ENCODE peak calls at places on chromosomes 4 and X, in eight cellular contexts. One of them, this sample, is unnamed.

GRCh38 chr4:55993994-55994657 is 45.4 kb downstream of the CEP135 start:
- DNase-seq in CD4-positive, alpha-beta T cell: no peak
- DNase-seq in foreskin fibroblast: no peak
- DNase-seq in NCI-H2029 treated with DMSO at 0.1 percent for 48 hours: no peak
- DNase-seq in A172: no peak
- DNase-seq in thyroid gland: no peak
- DNase-seq in HL-60: no peak
- DNase-seq in fibroblast of the aortic adventitia: no peak
- DNase-seq in this sample: no peak

GRCh38 chr4:632391-632790 is 7.0 kb downstream of the PDE6B start:
- DNase-seq in foreskin fibroblast: no peak
- DNase-seq in thyroid gland: no peak
- DNase-seq in NCI-H2029 treated with DMSO at 0.1 percent for 48 hours: no peak
- DNase-seq in CD4-positive, alpha-beta T cell: no peak
- DNase-seq in HL-60: no peak
- DNase-seq in A172: no peak
- DNase-seq in fibroblast of the aortic adventitia: no peak
- DNase-seq in this sample: no peak

GRCh38 chrX:25737540-25737939 is 400.6 kb upstream of the MAGEB18 start:
- DNase-seq in foreskin fibroblast: peak; percentile 1
- DNase-seq in HL-60: no peak
- DNase-seq in thyroid gland: no peak
- DNase-seq in fibroblast of the aortic adventitia: peak; percentile 48
- DNase-seq in CD4-positive, alpha-beta T cell: no peak
- DNase-seq in NCI-H2029 treated with DMSO at 0.1 percent for 48 hours: no peak
- DNase-seq in A172: peak; percentile 77
- DNase-seq in this sample: no peak

GRCh38 chr4:122823476-122823875 is 3.2 kb upstream of the FGF2 start:
- DNase-seq in HL-60: no peak
- DNase-seq in NCI-H2029 treated with DMSO at 0.1 percent for 48 hours: no peak
- DNase-seq in CD4-positive, alpha-beta T cell: no peak
- DNase-seq in thyroid gland: no peak
- DNase-seq in fibroblast of the aortic adventitia: no peak
- DNase-seq in A172: no peak
- DNase-seq in foreskin fibroblast: no peak
- DNase-seq in this sample: no peak

GRCh38 chrX:130110379-130111219 is at the start of gene ELF4:
- DNase-seq in foreskin fibroblast: peak; percentile 78
- DNase-seq in NCI-H2029 treated with DMSO at 0.1 percent for 48 hours: no peak
- DNase-seq in fibroblast of the aortic adventitia: peak; percentile 57
- DNase-seq in CD4-positive, alpha-beta T cell: peak; percentile 49
- DNase-seq in HL-60: peak; percentile 52
- DNase-seq in A172: no peak
- DNase-seq in thyroid gland: peak; percentile 43
- DNase-seq in this sample: peak; percentile 57

GRCh38 chr4:88765729-88766128 is 68.1 kb upstream of the NAP1L5 start:
- DNase-seq in A172: peak; percentile 86
- DNase-seq in NCI-H2029 treated with DMSO at 0.1 percent for 48 hours: no peak
- DNase-seq in thyroid gland: peak; percentile 83
- DNase-seq in fibroblast of the aortic adventitia: peak; percentile 83
- DNase-seq in foreskin fibroblast: peak; percentile 90
- DNase-seq in HL-60: no peak
- DNase-seq in CD4-positive, alpha-beta T cell: no peak
- DNase-seq in this sample: no peak

GRCh38 chrX:153554519-153555167 is 37.2 kb downstream of the ATP2B3 start:
- DNase-seq in CD4-positive, alpha-beta T cell: peak; percentile 48
- DNase-seq in fibroblast of the aortic adventitia: peak; percentile 51
- DNase-seq in thyroid gland: peak; percentile 58
- DNase-seq in NCI-H2029 treated with DMSO at 0.1 percent for 48 hours: peak; percentile 17
- DNase-seq in foreskin fibroblast: peak; percentile 73
- DNase-seq in HL-60: peak; percentile 68
- DNase-seq in A172: peak; percentile 46
- DNase-seq in this sample: peak; percentile 70

GRCh38 chr4:153518637-153519384 is 52.7 kb downstream of the TMEM131L start:
- DNase-seq in CD4-positive, alpha-beta T cell: no peak
- DNase-seq in HL-60: no peak
- DNase-seq in NCI-H2029 treated with DMSO at 0.1 percent for 48 hours: no peak
- DNase-seq in foreskin fibroblast: no peak
- DNase-seq in thyroid gland: no peak
- DNase-seq in A172: no peak
- DNase-seq in fibroblast of the aortic adventitia: peak; percentile 32
- DNase-seq in this sample: no peak

GRCh38 chr4:122221322-122221721 is 69.2 kb downstream of the BLTP1 start:
- DNase-seq in HL-60: no peak
- DNase-seq in fibroblast of the aortic adventitia: no peak
- DNase-seq in NCI-H2029 treated with DMSO at 0.1 percent for 48 hours: no peak
- DNase-seq in A172: no peak
- DNase-seq in foreskin fibroblast: no peak
- DNase-seq in thyroid gland: no peak
- DNase-seq in CD4-positive, alpha-beta T cell: no peak
- DNase-seq in this sample: no peak

GRCh38 chr4:141350122-141350904 is 129.6 kb downstream of the ZNF330 start:
- DNase-seq in foreskin fibroblast: peak; percentile 76
- DNase-seq in CD4-positive, alpha-beta T cell: no peak
- DNase-seq in thyroid gland: no peak
- DNase-seq in A172: peak; percentile 94
- DNase-seq in NCI-H2029 treated with DMSO at 0.1 percent for 48 hours: peak; percentile 12
- DNase-seq in fibroblast of the aortic adventitia: peak; percentile 86
- DNase-seq in HL-60: no peak
- DNase-seq in this sample: no peak

GRCh38 chrX:71996826-71997225 is 86.2 kb downstream of the NHSL2 start:
- DNase-seq in fibroblast of the aortic adventitia: peak; percentile 79
- DNase-seq in A172: no peak
- DNase-seq in HL-60: no peak
- DNase-seq in foreskin fibroblast: peak; percentile 44
- DNase-seq in CD4-positive, alpha-beta T cell: no peak
- DNase-seq in NCI-H2029 treated with DMSO at 0.1 percent for 48 hours: no peak
- DNase-seq in thyroid gland: no peak
- DNase-seq in this sample: no peak

GRCh38 chr4:162282711-162283110 is 118.9 kb upstream of the FSTL5 start:
- DNase-seq in foreskin fibroblast: no peak
- DNase-seq in fibroblast of the aortic adventitia: no peak
- DNase-seq in thyroid gland: no peak
- DNase-seq in NCI-H2029 treated with DMSO at 0.1 percent for 48 hours: no peak
- DNase-seq in HL-60: no peak
- DNase-seq in A172: no peak
- DNase-seq in CD4-positive, alpha-beta T cell: no peak
- DNase-seq in this sample: no peak

GRCh38 chr4:37827030-37827705 is 682 bp downstream of the PGM2 start:
- DNase-seq in CD4-positive, alpha-beta T cell: no peak
- DNase-seq in HL-60: no peak
- DNase-seq in foreskin fibroblast: peak; percentile 63
- DNase-seq in NCI-H2029 treated with DMSO at 0.1 percent for 48 hours: no peak
- DNase-seq in thyroid gland: peak; percentile 17
- DNase-seq in A172: peak; percentile 29
- DNase-seq in fibroblast of the aortic adventitia: peak; percentile 41
- DNase-seq in this sample: peak; percentile 25

GRCh38 chr4:57193996-57194675 is 84.0 kb upstream of the IGFBP7 start:
- DNase-seq in thyroid gland: no peak
- DNase-seq in foreskin fibroblast: no peak
- DNase-seq in NCI-H2029 treated with DMSO at 0.1 percent for 48 hours: no peak
- DNase-seq in CD4-positive, alpha-beta T cell: no peak
- DNase-seq in A172: no peak
- DNase-seq in fibroblast of the aortic adventitia: no peak
- DNase-seq in HL-60: no peak
- DNase-seq in this sample: no peak

GRCh38 chrX:109889289-109890006 is 113.5 kb upstream of the TMEM164 start:
- DNase-seq in A172: no peak
- DNase-seq in thyroid gland: no peak
- DNase-seq in HL-60: peak; percentile 86
- DNase-seq in foreskin fibroblast: peak; percentile 69
- DNase-seq in CD4-positive, alpha-beta T cell: no peak
- DNase-seq in NCI-H2029 treated with DMSO at 0.1 percent for 48 hours: no peak
- DNase-seq in fibroblast of the aortic adventitia: peak; percentile 42
- DNase-seq in this sample: no peak

GRCh38 chr4:98950925-98951324 is 22.0 kb upstream of the EIF4E start:
- DNase-seq in fibroblast of the aortic adventitia: peak; percentile 24
- DNase-seq in HL-60: no peak
- DNase-seq in A172: no peak
- DNase-seq in CD4-positive, alpha-beta T cell: no peak
- DNase-seq in NCI-H2029 treated with DMSO at 0.1 percent for 48 hours: no peak
- DNase-seq in thyroid gland: no peak
- DNase-seq in foreskin fibroblast: peak; percentile 41
- DNase-seq in this sample: no peak

GRCh38 chr4:2865381-2865780 is 21.7 kb downstream of the ADD1 start:
- DNase-seq in fibroblast of the aortic adventitia: no peak
- DNase-seq in foreskin fibroblast: no peak
- DNase-seq in A172: no peak
- DNase-seq in HL-60: no peak
- DNase-seq in NCI-H2029 treated with DMSO at 0.1 percent for 48 hours: no peak
- DNase-seq in thyroid gland: no peak
- DNase-seq in CD4-positive, alpha-beta T cell: no peak
- DNase-seq in this sample: no peak

GRCh38 chr4:22850055-22850454 is 157.3 kb downstream of the GBA3 start:
- DNase-seq in HL-60: no peak
- DNase-seq in thyroid gland: no peak
- DNase-seq in foreskin fibroblast: no peak
- DNase-seq in A172: no peak
- DNase-seq in fibroblast of the aortic adventitia: no peak
- DNase-seq in NCI-H2029 treated with DMSO at 0.1 percent for 48 hours: no peak
- DNase-seq in CD4-positive, alpha-beta T cell: no peak
- DNase-seq in this sample: no peak

GRCh38 chrX:6095469-6095868 is 133.2 kb downstream of the NLGN4X start:
- DNase-seq in fibroblast of the aortic adventitia: no peak
- DNase-seq in thyroid gland: no peak
- DNase-seq in foreskin fibroblast: no peak
- DNase-seq in CD4-positive, alpha-beta T cell: no peak
- DNase-seq in A172: no peak
- DNase-seq in NCI-H2029 treated with DMSO at 0.1 percent for 48 hours: no peak
- DNase-seq in HL-60: no peak
- DNase-seq in this sample: no peak

GRCh38 chr4:145827885-145828284 is 110.7 kb downstream of the ZNF827 start:
- DNase-seq in HL-60: no peak
- DNase-seq in foreskin fibroblast: no peak
- DNase-seq in fibroblast of the aortic adventitia: no peak
- DNase-seq in CD4-positive, alpha-beta T cell: no peak
- DNase-seq in thyroid gland: peak; percentile 6
- DNase-seq in A172: no peak
- DNase-seq in NCI-H2029 treated with DMSO at 0.1 percent for 48 hours: no peak
- DNase-seq in this sample: no peak

GRCh38 chr4:159428975-159429692 is 326.3 kb downstream of the RAPGEF2 start:
- DNase-seq in NCI-H2029 treated with DMSO at 0.1 percent for 48 hours: no peak
- DNase-seq in A172: no peak
- DNase-seq in HL-60: no peak
- DNase-seq in thyroid gland: no peak
- DNase-seq in CD4-positive, alpha-beta T cell: no peak
- DNase-seq in fibroblast of the aortic adventitia: no peak
- DNase-seq in foreskin fibroblast: no peak
- DNase-seq in this sample: no peak

GRCh38 chrX:107325467-107325866 is 119.1 kb downstream of the DNAAF6 start:
- DNase-seq in foreskin fibroblast: no peak
- DNase-seq in CD4-positive, alpha-beta T cell: no peak
- DNase-seq in HL-60: no peak
- DNase-seq in NCI-H2029 treated with DMSO at 0.1 percent for 48 hours: no peak
- DNase-seq in fibroblast of the aortic adventitia: no peak
- DNase-seq in A172: no peak
- DNase-seq in thyroid gland: no peak
- DNase-seq in this sample: no peak

GRCh38 chr4:79325436-79325835 is 425 bp downstream of the NAA11 start:
- DNase-seq in NCI-H2029 treated with DMSO at 0.1 percent for 48 hours: no peak
- DNase-seq in foreskin fibroblast: no peak
- DNase-seq in A172: no peak
- DNase-seq in CD4-positive, alpha-beta T cell: no peak
- DNase-seq in fibroblast of the aortic adventitia: no peak
- DNase-seq in HL-60: no peak
- DNase-seq in thyroid gland: no peak
- DNase-seq in this sample: no peak

GRCh38 chr4:3527101-3527913 is 4.9 kb downstream of the LRPAP1 start:
- DNase-seq in fibroblast of the aortic adventitia: no peak
- DNase-seq in A172: no peak
- DNase-seq in CD4-positive, alpha-beta T cell: no peak
- DNase-seq in NCI-H2029 treated with DMSO at 0.1 percent for 48 hours: no peak
- DNase-seq in thyroid gland: no peak
- DNase-seq in HL-60: no peak
- DNase-seq in foreskin fibroblast: no peak
- DNase-seq in this sample: no peak

GRCh38 chrX:40248822-40249221 is 151.1 kb upstream of the BCOR start:
- DNase-seq in foreskin fibroblast: no peak
- DNase-seq in HL-60: no peak
- DNase-seq in A172: no peak
- DNase-seq in fibroblast of the aortic adventitia: peak; percentile 35
- DNase-seq in NCI-H2029 treated with DMSO at 0.1 percent for 48 hours: no peak
- DNase-seq in thyroid gland: peak; percentile 14
- DNase-seq in CD4-positive, alpha-beta T cell: no peak
- DNase-seq in this sample: no peak

GRCh38 chr4:124334119-124334518 is 378.4 kb downstream of the ANKRD50 start:
- DNase-seq in NCI-H2029 treated with DMSO at 0.1 percent for 48 hours: peak; percentile 21
- DNase-seq in fibroblast of the aortic adventitia: peak; percentile 91
- DNase-seq in A172: peak; percentile 67
- DNase-seq in HL-60: no peak
- DNase-seq in thyroid gland: peak; percentile 27
- DNase-seq in foreskin fibroblast: peak; percentile 90
- DNase-seq in CD4-positive, alpha-beta T cell: no peak
- DNase-seq in this sample: no peak

GRCh38 chr4:10030946-10031662 is 9.8 kb upstream of the SLC2A9 start:
- DNase-seq in CD4-positive, alpha-beta T cell: no peak
- DNase-seq in foreskin fibroblast: no peak
- DNase-seq in thyroid gland: no peak
- DNase-seq in fibroblast of the aortic adventitia: no peak
- DNase-seq in NCI-H2029 treated with DMSO at 0.1 percent for 48 hours: no peak
- DNase-seq in HL-60: no peak
- DNase-seq in A172: no peak
- DNase-seq in this sample: no peak

GRCh38 chrX:15973299-15973698 is 118.7 kb upstream of the AP1S2 start:
- DNase-seq in A172: peak; percentile 62
- DNase-seq in foreskin fibroblast: peak; percentile 43
- DNase-seq in CD4-positive, alpha-beta T cell: no peak
- DNase-seq in HL-60: peak; percentile 72
- DNase-seq in thyroid gland: no peak
- DNase-seq in NCI-H2029 treated with DMSO at 0.1 percent for 48 hours: no peak
- DNase-seq in fibroblast of the aortic adventitia: peak; percentile 27
- DNase-seq in this sample: peak; percentile 21

GRCh38 chrX:138128025-138128671 is 562.2 kb downstream of the ZIC3 start:
- DNase-seq in HL-60: peak; percentile 16
- DNase-seq in thyroid gland: no peak
- DNase-seq in fibroblast of the aortic adventitia: peak; percentile 44
- DNase-seq in NCI-H2029 treated with DMSO at 0.1 percent for 48 hours: peak; percentile 38
- DNase-seq in A172: no peak
- DNase-seq in foreskin fibroblast: peak; percentile 1
- DNase-seq in CD4-positive, alpha-beta T cell: no peak
- DNase-seq in this sample: peak; percentile 24

GRCh38 chr4:5828005-5828391 is 64.9 kb downstream of the CRMP1 start:
- DNase-seq in NCI-H2029 treated with DMSO at 0.1 percent for 48 hours: no peak
- DNase-seq in thyroid gland: no peak
- DNase-seq in fibroblast of the aortic adventitia: no peak
- DNase-seq in foreskin fibroblast: no peak
- DNase-seq in CD4-positive, alpha-beta T cell: no peak
- DNase-seq in A172: no peak
- DNase-seq in HL-60: no peak
- DNase-seq in this sample: no peak

GRCh38 chr4:184421558-184422155 is 52.7 kb downstream of the IRF2 start:
- DNase-seq in NCI-H2029 treated with DMSO at 0.1 percent for 48 hours: no peak
- DNase-seq in A172: no peak
- DNase-seq in CD4-positive, alpha-beta T cell: no peak
- DNase-seq in thyroid gland: no peak
- DNase-seq in foreskin fibroblast: no peak
- DNase-seq in fibroblast of the aortic adventitia: no peak
- DNase-seq in HL-60: no peak
- DNase-seq in this sample: no peak

GRCh38 chr4:153063490-153063889 is 127.4 kb downstream of the FHDC1 start:
- DNase-seq in foreskin fibroblast: no peak
- DNase-seq in NCI-H2029 treated with DMSO at 0.1 percent for 48 hours: no peak
- DNase-seq in fibroblast of the aortic adventitia: no peak
- DNase-seq in HL-60: no peak
- DNase-seq in A172: no peak
- DNase-seq in thyroid gland: no peak
- DNase-seq in CD4-positive, alpha-beta T cell: no peak
- DNase-seq in this sample: no peak

GRCh38 chr4:45437381-45437780 is 686.5 kb downstream of the GABRG1 start:
- DNase-seq in A172: no peak
- DNase-seq in thyroid gland: no peak
- DNase-seq in NCI-H2029 treated with DMSO at 0.1 percent for 48 hours: no peak
- DNase-seq in fibroblast of the aortic adventitia: no peak
- DNase-seq in foreskin fibroblast: no peak
- DNase-seq in CD4-positive, alpha-beta T cell: no peak
- DNase-seq in HL-60: no peak
- DNase-seq in this sample: no peak

GRCh38 chr4:72471816-72472215 is 97.2 kb downstream of the ADAMTS3 start:
- DNase-seq in CD4-positive, alpha-beta T cell: no peak
- DNase-seq in A172: no peak
- DNase-seq in thyroid gland: no peak
- DNase-seq in foreskin fibroblast: no peak
- DNase-seq in HL-60: no peak
- DNase-seq in fibroblast of the aortic adventitia: no peak
- DNase-seq in NCI-H2029 treated with DMSO at 0.1 percent for 48 hours: no peak
- DNase-seq in this sample: no peak